ENCODE peak calls at places on chromosomes 6 and 20, in four cellular contexts. X is HCT116, G is transverse colon, L is A549. T is an unnamed sample.

GRCh38 chr20:62238569-62239277 is 402 bp downstream of the OSBPL2 start:
- DNase-seq in X (no peak), G (peak; percentile 55), L (no peak), T (no peak)

GRCh38 chr6:42294759-42295158 is 77.1 kb upstream of the MRPS10 start:
- DNase-seq in X (peak; percentile 94), G (no peak), L (peak; percentile 69), T (no peak)

GRCh38 chr6:125945378-125946141 is 11.0 kb upstream of the HINT3 start:
- DNase-seq in X (no peak), G (no peak), L (peak; percentile 70), T (no peak)

GRCh38 chr6:14074723-14075503 is 42.7 kb upstream of the CD83 start:
- DNase-seq in X (no peak), G (no peak), L (peak; percentile 15), T (peak; percentile 6)

GRCh38 chr20:31595654-31596411 is 9.3 kb upstream of the ID1 start:
- DNase-seq in X (peak; percentile 57), G (peak; percentile 86), L (peak; percentile 95), T (no peak)

GRCh38 chr20:40191573-40191972 is 497.5 kb downstream of the MAFB start:
- DNase-seq in X (no peak), G (no peak), L (no peak), T (no peak)

GRCh38 chr6:56911847-56912246 is 43.1 kb upstream of the BEND6 start:
- DNase-seq in X (peak; percentile 50), G (no peak), L (no peak), T (no peak)

GRCh38 chr20:2234788-2235187 is 61.0 kb upstream of the TGM3 start:
- DNase-seq in X (no peak), G (no peak), L (no peak), T (no peak)

GRCh38 chr20:60254901-60255411 is 296.7 kb downstream of the CDH26 start:
- DNase-seq in X (no peak), G (no peak), L (no peak), T (no peak)

GRCh38 chr6:21883528-21883927 is 290.0 kb downstream of the SOX4 start:
- DNase-seq in X (no peak), G (no peak), L (no peak), T (no peak)

GRCh38 chr6:44122821-44123220 is 4.4 kb downstream of the MRPL14 start:
- DNase-seq in X (no peak), G (no peak), L (no peak), T (no peak)

GRCh38 chr20:22374678-22375590 is 209.4 kb downstream of the FOXA2 start:
- DNase-seq in X (no peak), G (no peak), L (no peak), T (no peak)

GRCh38 chr6:11618533-11618932 is 81.0 kb downstream of the TMEM170B start:
- DNase-seq in X (peak; percentile 22), G (no peak), L (peak; percentile 46), T (no peak)

GRCh38 chr6:107114213-107114871 is 973 bp downstream of the BEND3 start:
- DNase-seq in X (peak; percentile 52), G (peak; percentile 89), L (peak; percentile 78), T (peak; percentile 49)

GRCh38 chr6:151209071-151209831 is 30.5 kb upstream of the AKAP12 start:
- DNase-seq in X (peak; percentile 53), G (no peak), L (no peak), T (no peak)

GRCh38 chr6:109865968-109866367 is 112.1 kb upstream of the GPR6 start:
- DNase-seq in X (no peak), G (no peak), L (no peak), T (no peak)

GRCh38 chr6:128259036-128259734 is 261.2 kb downstream of the PTPRK start:
- DNase-seq in X (no peak), G (no peak), L (no peak), T (no peak)

GRCh38 chr6:2275207-2275891 is 29.9 kb upstream of the GMDS start:
- DNase-seq in X (no peak), G (no peak), L (no peak), T (no peak)

GRCh38 chr20:1952737-1953530 is 40.9 kb downstream of the PDYN start:
- DNase-seq in X (no peak), G (no peak), L (no peak), T (no peak)

GRCh38 chr6:154515808-154516207 is 5.3 kb upstream of the CNKSR3 start:
- DNase-seq in X (no peak), G (no peak), L (no peak), T (no peak)

GRCh38 chr6:129680633-129681032 is 29.3 kb downstream of the ARHGAP18 start:
- DNase-seq in X (no peak), G (no peak), L (no peak), T (no peak)

GRCh38 chr6:111087871-111088667 is 766 bp downstream of the SLC16A10 start:
- DNase-seq in X (peak; percentile 10), G (peak; percentile 59), L (no peak), T (peak; percentile 54)

GRCh38 chr20:31845300-31845863 is at the start of gene FOXS1:
- DNase-seq in X (no peak), G (no peak), L (no peak), T (no peak)

GRCh38 chr20:16397053-16397452 is 176.2 kb downstream of the KIF16B start:
- DNase-seq in X (no peak), G (no peak), L (no peak), T (no peak)

GRCh38 chr6:159919011-159919511 is 28.3 kb downstream of the MAS1 start:
- DNase-seq in X (no peak), G (no peak), L (no peak), T (no peak)

GRCh38 chr6:162157157-162157556 is 570.4 kb downstream of the PRKN start:
- DNase-seq in X (no peak), G (no peak), L (no peak), T (no peak)

GRCh38 chr6:33808781-33809180 is 5.0 kb upstream of the MLN start:
- DNase-seq in X (no peak), G (no peak), L (no peak), T (no peak)

GRCh38 chr20:60123096-60123495 is 164.9 kb downstream of the CDH26 start:
- DNase-seq in X (no peak), G (no peak), L (no peak), T (no peak)

GRCh38 chr6:34788111-34788510 is 3.8 kb upstream of the BLTP3A start:
- DNase-seq in X (no peak), G (no peak), L (no peak), T (no peak)

GRCh38 chr6:70831427-70831826 is 125.4 kb downstream of the B3GAT2 start:
- DNase-seq in X (no peak), G (no peak), L (no peak), T (no peak)

GRCh38 chr20:25220021-25220730 is 24.7 kb downstream of the ENTPD6 start:
- DNase-seq in X (no peak), G (no peak), L (no peak), T (no peak)

GRCh38 chr6:168361766-168362165 is 42.2 kb upstream of the DACT2 start:
- DNase-seq in X (no peak), G (no peak), L (no peak), T (no peak)

DNA sequence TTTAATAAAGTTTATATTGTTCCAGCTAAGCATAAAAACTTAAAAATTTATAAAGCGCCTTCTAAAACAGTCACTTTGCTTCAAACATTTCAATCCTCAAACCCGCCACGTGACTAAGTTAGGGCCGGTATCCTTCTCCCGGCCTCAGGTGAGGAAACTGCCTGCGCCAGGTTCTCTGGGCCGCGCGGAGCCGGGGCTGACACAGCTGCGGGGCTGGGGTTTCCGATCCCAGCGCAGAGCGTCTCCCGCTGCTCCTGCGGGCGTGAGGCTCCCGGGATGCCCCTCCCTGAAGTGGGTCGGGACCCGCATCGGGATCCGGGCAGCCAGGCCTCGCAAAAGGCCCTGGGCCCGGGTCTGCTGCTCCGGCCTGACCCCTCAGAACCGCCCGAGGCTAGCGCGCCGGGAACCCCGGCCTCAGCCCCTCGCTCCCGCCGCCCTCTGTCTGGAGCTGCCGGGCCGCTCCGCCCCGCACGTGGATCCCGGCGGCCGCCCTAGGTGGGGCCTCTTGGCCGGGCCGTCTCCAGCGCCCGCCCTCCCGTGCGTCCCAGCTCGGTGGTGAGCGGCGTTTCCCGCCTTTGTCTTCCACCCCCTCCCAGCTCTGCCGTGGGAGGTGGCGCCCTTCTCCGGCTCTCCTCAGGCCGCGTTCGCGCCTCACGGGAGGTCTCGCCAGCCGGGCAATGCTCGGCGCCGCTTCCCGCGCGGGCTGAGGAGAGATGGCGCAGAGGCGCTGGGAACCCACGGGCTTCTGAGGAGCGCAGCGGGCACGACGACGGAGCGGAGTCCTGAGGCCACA is 267.9 kb downstream of the DLL1 start:
- DNase-seq in X (no peak), G (no peak), L (no peak), T (no peak)
- H3K27ac ChIP-seq in X (no peak overlapping the region), G (no peak overlapping the region), L (no peak overlapping the region), T (no peak overlapping the region)

GRCh38 chr6:156775717-156776116 is 1.5 kb upstream of the ARID1B start:
- DNase-seq in X (no peak), G (no peak), L (no peak), T (no peak)

GRCh38 chr6:156773476-156773875 is 3.7 kb upstream of the ARID1B start:
- DNase-seq in X (no peak), G (no peak), L (no peak), T (no peak)

GRCh38 chr6:156773935-156774871 is 3.0 kb upstream of the ARID1B start:
- DNase-seq in X (no peak), G (no peak), L (no peak), T (no peak)

GRCh38 chr6:156776470-156776840 is 723 bp upstream of the ARID1B start:
- DNase-seq in X (no peak), G (no peak), L (peak; percentile 58), T (no peak)

GRCh38 chr6:156774872-156775405 is 2.2 kb upstream of the ARID1B start:
- DNase-seq in X (no peak), G (peak; percentile 41), L (peak; percentile 10), T (no peak)
- TF ChIP-seq CTCF in X (no peak), G (peak; percentile 8), L (no peak), T (no peak)

GRCh38 chr20:53945478-53945877 is 124.9 kb downstream of the BCAS1 start:
- DNase-seq in X (no peak), G (no peak), L (no peak), T (no peak)

GRCh38 chr20:53948383-53949318 is 121.7 kb downstream of the BCAS1 start:
- DNase-seq in X (no peak), G (no peak), L (no peak), T (no peak)

GRCh38 chr20:53946106-53946505 is 124.3 kb downstream of the BCAS1 start:
- DNase-seq in X (no peak), G (no peak), L (no peak), T (no peak)

GRCh38 chr20:53949319-53949839 is 121.0 kb downstream of the BCAS1 start:
- DNase-seq in X (no peak), G (peak; percentile 69), L (peak; percentile 16), T (peak; percentile 74)

GRCh38 chr20:53947501-53948195 is 122.7 kb downstream of the BCAS1 start:
- DNase-seq in X (no peak), G (no peak), L (no peak), T (no peak)
- H3K27ac ChIP-seq in X (no peak overlapping the region), G (no peak overlapping the region), L (no peak overlapping the region), T (peak overlapping the region; percentile 83)

DNA sequence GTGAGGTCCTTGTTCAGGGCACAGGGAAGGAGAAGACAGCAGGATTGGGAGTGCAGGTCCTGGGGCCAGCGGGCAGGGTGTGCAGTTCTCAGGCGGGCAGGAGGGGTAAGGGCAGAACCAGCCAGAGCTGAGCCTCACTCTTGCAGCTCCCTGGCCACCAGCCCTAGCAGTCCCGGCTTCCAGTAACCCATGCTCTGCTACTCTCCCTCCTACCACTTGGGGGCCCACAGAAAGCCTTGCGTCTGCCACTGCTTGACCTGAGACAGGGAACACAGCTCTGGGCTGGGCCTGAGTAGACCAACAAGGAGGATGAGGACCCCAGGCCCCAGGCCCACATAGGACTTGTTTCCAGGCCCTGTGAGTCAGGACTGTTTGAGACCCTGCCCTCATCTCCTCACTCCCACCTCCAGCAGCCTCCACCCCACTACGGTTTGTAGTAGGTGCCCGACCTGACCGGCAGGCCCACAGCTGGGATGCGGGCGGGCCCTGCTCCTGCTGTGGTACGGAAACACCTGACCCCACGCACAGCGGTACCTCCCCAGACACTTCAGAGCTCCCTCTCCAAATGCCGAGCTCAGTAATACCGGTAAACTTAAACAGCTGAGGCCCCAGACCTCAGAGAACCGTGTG is 39.2 kb downstream of the KCNK5 start:
- DNase-seq in X (no peak), G (peak; percentile 72), L (peak; percentile 49), T (no peak)
- TF ChIP-seq CTCF in X (peak; percentile 31), G (peak; percentile 45), L (no peak), T (no peak)

T was measured in CD4-positive, alpha-beta T cell.